ENCODE peak calls at places on chromosomes 12 and 14, in six cellular contexts. Z is transverse colon, U is breast epithelium, L is H1, B is esophagus muscularis mucosa, P is stomach. D is an unnamed sample.

GRCh38 chr14:29894030-29894429 is 33.6 kb downstream of the PRKD1 start:
- DNase-seq in B (no peak), P (no peak), U (no peak), L (no peak), Z (no peak), D (no peak)

GRCh38 chr14:64828096-64828495 is 51.6 kb downstream of the SPTB start:
- DNase-seq in B (no peak), U (no peak), P (no peak), Z (no peak), L (no peak), D (no peak)

GRCh38 chr12:132029503-132030300 is 80.0 kb downstream of the EP400 start:
- DNase-seq in Z (no peak), B (no peak), P (no peak), U (no peak), L (no peak), D (no peak)

GRCh38 chr14:51335521-51335920 is 95.5 kb downstream of the TMX1 start:
- DNase-seq in Z (peak), L (no peak), B (peak), U (peak), P (no peak), D (no peak)

GRCh38 chr12:50442178-50442908 is 41.7 kb downstream of the LARP4 start:
- DNase-seq in Z (no peak), B (no peak), U (no peak), P (no peak), L (no peak), D (no peak)

GRCh38 chr12:69171881-69172280 is 67.5 kb upstream of the CPSF6 start:
- DNase-seq in Z (no peak), P (no peak), U (no peak), L (no peak), B (no peak), D (no peak)

GRCh38 chr14:100662850-100663527 is 63.7 kb upstream of the DLK1 start:
- DNase-seq in P (peak), L (no peak), U (peak), Z (peak), B (no peak), D (peak)

GRCh38 chr14:100078997-100079561 is 13.9 kb downstream of the EVL start:
- DNase-seq in Z (peak), L (peak), B (peak), U (no peak), P (peak), D (peak)

GRCh38 chr14:58904771-58905170 is 267.0 kb downstream of the DACT1 start:
- DNase-seq in U (no peak), B (no peak), L (no peak), P (no peak), Z (no peak), D (no peak)

DNA sequence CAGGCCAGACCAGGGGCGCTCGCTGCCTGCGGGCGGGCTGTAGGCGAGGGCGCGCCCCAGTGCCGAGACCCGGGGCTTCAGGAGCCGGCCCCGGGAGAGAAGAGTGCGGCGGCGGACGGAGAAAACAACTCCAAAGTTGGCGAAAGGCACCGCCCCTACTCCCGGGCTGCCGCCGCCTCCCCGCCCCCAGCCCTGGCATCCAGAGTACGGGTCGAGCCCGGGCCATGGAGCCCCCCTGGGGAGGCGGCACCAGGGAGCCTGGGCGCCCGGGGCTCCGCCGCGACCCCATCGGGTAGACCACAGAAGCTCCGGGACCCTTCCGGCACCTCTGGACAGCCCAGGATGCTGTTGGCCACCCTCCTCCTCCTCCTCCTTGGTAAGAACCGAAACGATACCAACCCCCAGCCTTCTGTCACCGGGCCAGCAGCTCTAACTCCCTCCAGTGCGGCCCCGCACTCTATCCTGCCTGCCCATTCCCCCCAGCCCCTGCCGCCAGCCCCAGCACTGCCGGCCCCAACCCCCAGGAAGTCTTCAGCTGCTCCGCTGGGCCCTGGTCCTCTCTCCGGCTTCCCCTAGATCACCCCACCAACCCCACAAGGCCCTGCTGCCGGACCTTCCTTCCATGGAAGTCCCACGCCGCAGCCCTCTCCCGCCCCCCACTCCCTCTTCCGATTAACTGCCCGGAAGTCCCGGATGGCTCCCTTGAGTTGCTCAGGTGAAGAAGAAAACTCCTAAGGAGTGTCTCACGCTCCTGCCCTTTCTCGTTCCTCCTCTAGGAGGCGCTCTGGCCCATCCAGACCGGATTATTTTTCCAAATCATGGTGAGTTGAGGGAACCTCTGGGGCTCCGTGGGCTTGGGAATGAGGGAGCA is 657 bp downstream of the LRP10 start:
- DNase-seq in P (peak), Z (peak), L (no peak), U (peak), B (peak), D (peak)
- TF ChIP-seq POLR2AphosphoS5 in P (peak), Z (peak), L (no peak), U (peak), B (peak), D (no peak)

GRCh38 chr12:113271466-113271852 is 50.2 kb downstream of the TPCN1 start:
- DNase-seq in U (no peak), P (no peak), L (no peak), Z (no peak), B (no peak), D (no peak)
- H3K4me3 ChIP-seq in U (peak), P (no peak), L (no peak), Z (no peak), B (no peak), D (no peak)

GRCh38 chr12:52370906-52371608 is 3.8 kb upstream of the KRT85 start:
- DNase-seq in Z (peak), U (peak), B (peak), P (no peak), L (no peak), D (no peak)

GRCh38 chr12:52369809-52370208 is 2.5 kb upstream of the KRT85 start:
- DNase-seq in P (no peak), L (no peak), Z (no peak), B (no peak), U (no peak), D (no peak)

GRCh38 chr12:52371716-52372115 is 4.4 kb upstream of the KRT85 start:
- DNase-seq in Z (no peak), P (no peak), U (no peak), B (no peak), L (no peak), D (no peak)

GRCh38 chr12:52369220-52369619 is 1.9 kb upstream of the KRT85 start:
- DNase-seq in B (no peak), U (no peak), L (no peak), P (no peak), Z (no peak), D (no peak)

GRCh38 chr12:52372216-52373154 is 5.2 kb upstream of the KRT85 start:
- DNase-seq in P (peak), L (peak), Z (peak), U (peak), B (peak), D (no peak)
- TF ChIP-seq POLR2AphosphoS5 in P (no peak), L (no peak), Z (no peak), U (no peak), B (no peak), D (no peak)

GRCh38 chr12:113152196-113152834 is 2.8 kb downstream of the CFAP73 start:
- DNase-seq in L (no peak), P (no peak), U (no peak), Z (no peak), B (no peak), D (no peak)
- H3K4me3 ChIP-seq in L (peak), P (peak), U (peak), Z (peak), B (peak), D (peak)

DNA sequence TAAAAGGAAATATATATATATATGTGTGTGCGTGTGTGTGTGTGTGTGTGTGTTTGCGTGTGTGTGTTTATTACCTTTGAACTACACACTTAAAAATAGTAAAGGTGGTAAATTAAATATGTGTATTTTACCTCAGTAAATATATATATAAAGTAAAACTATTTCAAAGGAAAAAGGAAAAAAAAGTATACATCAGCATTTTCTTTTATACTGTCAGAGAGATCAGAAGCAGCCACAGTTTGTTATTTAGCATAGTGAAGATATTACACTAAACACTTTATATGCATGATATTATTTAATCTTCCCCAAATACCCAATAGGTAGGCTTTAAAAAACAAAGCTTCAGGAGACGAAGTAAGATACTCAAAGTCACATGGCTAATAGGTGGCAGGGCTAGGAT is 65.9 kb downstream of the PDZRN4 start:
- DNase-seq in Z (no peak), P (no peak), B (no peak), U (no peak), L (no peak), D (no peak)
- TF ChIP-seq POLR2AphosphoS5 in Z (no peak), P (no peak), B (no peak), U (no peak), L (no peak), D (no peak)

GRCh38 chr14:20632448-20632830 is 9.1 kb downstream of the OR6S1 start:
- DNase-seq in P (no peak), L (no peak), Z (no peak), B (no peak), U (no peak), D (no peak)
- H3K4me3 ChIP-seq in P (peak), L (peak), Z (peak), B (peak), U (peak), D (peak)

GRCh38 chr14:85529803-85530574 is at the start of gene FLRT2:
- DNase-seq in B (no peak), P (peak), Z (no peak), U (no peak), L (no peak), D (no peak)
- TF ChIP-seq POLR2AphosphoS5 in B (peak), P (no peak), Z (no peak), U (no peak), L (no peak), D (peak)

GRCh38 chr14:22596354-22596879 is 1.7 kb upstream of the ABHD4 start:
- DNase-seq in Z (no peak), L (no peak), U (no peak), B (no peak), P (no peak), D (no peak)

GRCh38 chr14:22598896-22599244 is 770 bp downstream of the ABHD4 start:
- DNase-seq in U (peak), Z (peak), L (no peak), P (peak), B (no peak), D (no peak)

GRCh38 chr14:22598099-22598895 is at the start of gene ABHD4:
- DNase-seq in U (peak), Z (peak), B (peak), P (peak), L (no peak), D (no peak)

GRCh38 chr14:22597771-22598098 is 365 bp upstream of the ABHD4 start:
- DNase-seq in P (no peak), Z (no peak), B (no peak), U (no peak), L (no peak), D (no peak)

DNA sequence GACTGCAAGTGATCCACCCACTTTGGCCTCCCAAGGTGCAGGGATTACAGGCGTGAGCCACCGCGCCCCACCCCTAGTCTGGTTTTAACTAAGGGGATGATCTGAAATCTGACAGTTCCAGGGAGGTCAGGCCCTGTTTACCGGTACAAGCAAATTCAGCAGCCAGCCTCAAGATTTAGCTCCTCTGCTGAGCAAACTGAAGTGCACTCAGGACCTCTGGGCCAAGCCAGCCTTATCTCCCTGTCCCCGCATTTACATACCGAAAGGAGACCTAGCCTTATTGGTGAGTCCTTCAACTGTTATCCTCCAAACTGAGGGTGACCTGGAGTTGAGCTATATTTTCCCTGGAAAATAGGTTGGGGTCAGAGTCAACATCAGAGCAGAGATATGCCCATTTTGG is 835 bp upstream of the ABHD4 start:
- DNase-seq in L (no peak), B (no peak), U (no peak), Z (no peak), P (no peak), D (no peak)
- H3K4me3 ChIP-seq in L (no peak), B (no peak), U (peak), Z (peak), P (peak), D (no peak)

GRCh38 chr14:50023671-50024490 is 92.5 kb downstream of the VCPKMT start:
- DNase-seq in B (no peak), U (peak), Z (no peak), P (no peak), L (no peak), D (no peak)
- TF ChIP-seq POLR2AphosphoS5 in B (no peak), U (no peak), Z (no peak), P (no peak), L (no peak), D (no peak)

D was measured in SK-N-MC.